ENCODE peak calls at places on chromosomes 3 and 15, in four cellular contexts. R is endothelial cell of umbilical vein, V is cardiac muscle cell, X is neural progenitor cell. O is an unnamed sample. For H3K9me3, the result is how much of the 10 kb centered on the place peaks cover.

GRCh38 chr15:41546846-41547786 is 3.1 kb upstream of the RPAP1 start:
- DNase-seq in R (no peak), V (peak), X (no peak), O (no peak)

GRCh38 chr3:107969994-107970896 is 120.6 kb downstream of the CD47 start:
- DNase-seq in V (peak), X (no peak), R (peak), O (no peak)

GRCh38 chr3:24475945-24476344 is 18.7 kb downstream of the THRB start:
- DNase-seq in X (no peak), V (no peak), R (no peak), O (no peak)

GRCh38 chr3:79461129-79461792 is 306.5 kb downstream of the ROBO1 start:
- DNase-seq in V (no peak), R (no peak), X (no peak), O (no peak)

GRCh38 chr15:71572452-71573053 is 237.8 kb upstream of the NR2E3 start:
- DNase-seq in X (peak), R (peak), V (no peak), O (no peak)

GRCh38 chr3:52530918-52531635 is 2.6 kb downstream of the NT5DC2 start:
- DNase-seq in V (no peak), R (no peak), X (peak), O (no peak)

GRCh38 chr3:59247402-59247841 is 197.6 kb upstream of the CFAP20DC start:
- DNase-seq in R (no peak), X (no peak), V (no peak), O (peak)

GRCh38 chr3:190883973-190884832 is 21.7 kb upstream of the GMNC start:
- DNase-seq in X (peak), R (peak), V (peak), O (peak)

DNA sequence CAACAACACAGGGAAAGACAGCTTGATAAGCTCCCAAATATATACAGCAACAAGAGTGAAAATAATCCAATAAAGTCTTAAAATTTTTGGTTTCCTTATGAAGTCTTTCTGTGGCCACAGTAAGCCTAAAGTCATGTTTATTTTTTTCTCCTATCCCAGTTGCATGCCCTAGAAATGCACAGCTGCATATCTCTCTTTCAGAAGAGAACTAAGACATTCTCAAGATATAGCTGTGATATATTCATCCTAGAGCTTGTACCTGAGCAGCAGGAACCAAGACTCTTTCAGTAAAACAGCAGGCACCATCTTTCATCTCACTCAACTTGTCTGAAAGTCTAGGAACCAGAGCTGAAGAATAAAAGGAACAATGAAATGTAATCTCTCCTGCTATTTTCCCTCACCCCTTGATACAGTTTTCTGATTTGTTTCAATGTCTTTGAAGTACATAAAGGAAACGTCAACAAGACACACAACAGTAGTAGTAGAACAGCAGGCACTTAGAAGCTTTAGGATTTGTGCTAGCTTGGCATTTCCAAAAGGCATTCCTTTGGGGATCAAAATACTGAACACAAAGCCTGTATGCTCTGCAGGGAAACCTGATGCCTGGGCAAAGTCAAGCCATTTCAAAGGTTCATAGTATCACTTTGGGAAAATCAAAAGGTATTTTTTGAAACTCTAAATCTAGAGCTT is 536.8 kb downstream of the PYDC2 start:
- DNase-seq in R (no peak), V (no peak), X (peak), O (no peak)
- H3K9me3 ChIP-seq in R (under half), V (under half), X (under half), O (under half)

DNA sequence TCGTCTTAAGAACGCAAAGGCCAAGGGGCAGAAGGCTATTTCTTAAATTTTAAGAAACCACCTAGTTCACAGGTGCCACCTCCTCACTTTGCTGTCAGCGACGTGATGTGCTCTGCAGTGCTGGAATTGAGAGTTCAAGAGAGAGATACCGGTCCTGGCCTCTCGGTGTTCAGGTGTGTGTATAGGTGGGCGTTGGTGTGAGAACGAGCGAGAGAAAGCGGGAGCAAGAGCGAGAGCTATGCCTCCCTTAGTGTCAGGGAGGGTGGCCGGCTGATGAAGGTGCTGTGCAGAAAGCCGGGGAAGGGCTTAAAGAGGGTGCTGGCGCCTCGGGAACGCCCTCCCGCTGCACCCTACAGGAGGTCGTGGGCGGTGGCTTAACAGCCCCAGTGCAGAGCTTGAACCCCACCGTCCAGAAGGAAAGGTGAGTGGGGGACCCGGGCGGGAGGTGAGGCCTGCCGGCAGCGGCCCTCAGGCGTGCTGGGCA is 247.1 kb upstream of the TOPAZ1 start:
- DNase-seq in V (no peak), X (peak), R (no peak), O (no peak)
- H3K4me3 ChIP-seq in V (peak), X (peak), R (no peak), O (no peak)

DNA sequence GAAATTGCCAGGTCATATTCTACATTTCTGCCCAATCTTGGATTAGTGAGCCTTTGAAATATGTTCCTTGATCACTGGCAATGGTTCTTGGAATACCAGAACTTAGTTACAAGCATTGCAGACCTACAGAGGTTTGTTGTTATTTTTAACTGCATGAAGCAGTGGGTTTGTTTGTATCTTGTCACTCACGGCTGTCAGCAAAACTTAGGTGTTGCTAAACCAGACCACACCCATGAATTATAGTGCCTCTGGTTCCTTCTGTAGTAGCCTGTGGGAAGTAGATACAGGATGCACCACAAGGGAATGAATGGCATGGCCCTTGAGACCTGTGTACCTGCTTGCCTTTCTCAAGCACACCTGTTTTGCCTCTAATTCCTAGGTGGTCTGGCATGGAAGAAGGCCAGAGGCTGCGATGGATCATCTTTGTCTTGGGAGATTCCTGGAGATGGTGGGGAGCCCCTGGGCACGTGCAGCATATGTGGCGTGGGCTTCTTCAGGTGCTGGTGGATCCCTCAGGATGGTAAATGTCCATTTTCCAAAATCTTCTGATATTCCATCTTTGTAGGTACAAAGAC is 138.8 kb downstream of the SNRPN start:
- DNase-seq in X (no peak), V (no peak), R (no peak), O (no peak)
- H3K9me3 ChIP-seq in X (under half), V (under half), R (under half), O (under half)

DNA sequence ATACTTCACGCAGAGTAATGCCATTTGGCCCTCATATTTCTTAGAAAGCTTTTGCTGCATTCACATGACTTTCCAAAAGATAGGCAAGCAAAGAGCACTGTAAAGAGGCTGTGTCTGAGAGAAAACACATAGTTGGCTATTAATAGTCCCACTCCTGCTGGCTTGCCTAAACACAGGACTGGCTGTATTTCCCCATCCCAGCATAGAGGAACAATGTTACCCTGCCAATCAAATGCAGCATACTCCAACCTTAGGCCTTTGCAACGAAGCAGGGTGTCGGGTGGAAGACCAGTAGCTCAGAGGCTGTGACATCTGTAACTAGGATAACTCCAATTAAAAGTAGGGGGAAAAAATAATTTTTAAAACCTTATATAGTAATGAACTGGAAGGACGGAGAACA is 139.5 kb downstream of the TNIK start:
- DNase-seq in X (no peak), V (peak), R (no peak), O (peak)
- H3K4me3 ChIP-seq in X (no peak), V (no peak), R (no peak), O (peak)

GRCh38 chr3:164752814-164753213 is 325.5 kb downstream of the SI start:
- DNase-seq in R (no peak), V (no peak), X (no peak), O (peak)

DNA sequence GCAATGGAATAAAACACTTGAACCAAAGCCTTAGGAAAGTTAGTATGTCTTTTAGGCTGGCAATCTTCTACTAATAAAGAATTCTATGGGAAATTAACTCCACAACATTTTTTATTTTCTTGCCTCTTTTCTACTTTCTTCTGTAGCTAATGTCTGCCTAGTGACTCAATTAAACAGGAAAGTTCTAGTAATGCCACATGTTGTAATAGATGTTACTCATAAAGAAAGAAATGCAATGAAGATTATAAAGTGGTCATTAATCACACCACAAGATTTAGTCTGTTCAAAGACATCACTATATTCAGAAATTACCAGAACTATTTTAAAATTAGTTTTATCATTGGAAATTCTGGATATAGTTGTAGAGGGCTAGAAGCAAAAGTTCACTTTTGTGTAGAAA is 329.7 kb downstream of the SI start:
- DNase-seq in X (no peak), V (no peak), R (no peak), O (no peak)
- H3K9me3 ChIP-seq in X (under half), V (under half), R (under half), O (under half)

DNA sequence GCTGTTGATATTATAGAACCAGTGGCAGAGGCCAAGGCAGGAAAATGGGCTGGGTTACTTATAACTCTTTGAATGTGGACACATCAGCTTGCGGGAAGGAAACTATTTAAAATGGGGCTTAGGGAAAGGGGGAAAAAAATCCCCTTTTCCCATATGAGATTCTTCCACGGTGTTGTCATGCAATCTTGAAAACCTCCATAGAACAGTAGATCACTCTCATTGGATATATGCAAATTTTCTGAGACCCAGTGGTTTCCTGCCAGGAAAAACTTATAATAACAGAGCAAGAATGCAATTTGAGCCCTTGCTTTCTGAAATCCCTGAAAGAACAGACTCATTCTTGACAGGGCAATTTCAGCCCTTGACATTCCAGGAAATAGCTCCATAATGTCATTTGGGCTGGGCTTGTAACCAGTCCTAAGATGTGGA is 31.1 kb downstream of the TMEM212 start:
- DNase-seq in X (no peak), R (peak), V (peak), O (peak)
- H3K4me3 ChIP-seq in X (no peak), R (no peak), V (no peak), O (no peak)

GRCh38 chr15:23402544-23402943 is 44.5 kb downstream of the GOLGA6L2 start:
- DNase-seq in X (no peak), R (no peak), V (no peak), O (no peak)

GRCh38 chr15:23401627-23402026 is 45.4 kb downstream of the GOLGA6L2 start:
- DNase-seq in R (no peak), X (no peak), V (no peak), O (no peak)

GRCh38 chr15:23397779-23398178 is 43.2 kb downstream of the GOLGA8S start:
- DNase-seq in V (no peak), R (no peak), X (no peak), O (no peak)

GRCh38 chr15:23403550-23403949 is 43.5 kb downstream of the GOLGA6L2 start:
- DNase-seq in R (no peak), V (no peak), X (no peak), O (no peak)

GRCh38 chr15:23402140-23402539 is 44.9 kb downstream of the GOLGA6L2 start:
- DNase-seq in X (no peak), V (no peak), R (no peak), O (no peak)
- H3K9me3 ChIP-seq in X (under half), V (under half), R (under half), O (under half)